ENCODE peak calls at places on chromosomes 12 and 14, in six cellular contexts. P, X, K, N, A and H are unnamed samples.

GRCh38 chr14:101960225-101960624 is 4.1 kb upstream of the DYNC1H1 start:
- DNase-seq in P (peak; percentile 62), X (no peak), K (no peak), N (no peak), A (peak; percentile 32), H (peak; percentile 42)

GRCh38 chr12:131862994-131863710 is 31.3 kb upstream of the ULK1 start:
- DNase-seq in P (no peak), X (no peak), K (no peak), N (no peak), A (no peak), H (peak; percentile 29)

GRCh38 chr12:124939428-124940142 is 25.1 kb upstream of the UBC start:
- DNase-seq in P (peak; percentile 92), X (peak; percentile 95), K (peak; percentile 87), N (peak; percentile 91), A (peak; percentile 99), H (peak; percentile 94)

GRCh38 chr14:83520837-83521236 is 1987.2 kb upstream of the SEL1L start:
- DNase-seq in P (no peak), X (no peak), K (no peak), N (no peak), A (peak; percentile 3), H (peak; percentile 1)

GRCh38 chr12:55932546-55932919 is 1.6 kb downstream of the DGKA start:
- DNase-seq in P (no peak), X (peak; percentile 36), K (no peak), N (peak; percentile 60), A (peak; percentile 40), H (peak; percentile 57)

GRCh38 chr14:34766060-34766459 is 51.7 kb upstream of the CFL2 start:
- DNase-seq in P (no peak), X (no peak), K (no peak), N (no peak), A (no peak), H (no peak)

GRCh38 chr12:110733089-110733715 is 9.5 kb downstream of the PPP1CC start:
- DNase-seq in P (no peak), X (no peak), K (no peak), N (no peak), A (peak; percentile 77), H (peak; percentile 76)

GRCh38 chr12:26636710-26637328 is 196.2 kb downstream of the ITPR2 start:
- DNase-seq in P (no peak), X (no peak), K (no peak), N (no peak), A (peak; percentile 69), H (peak; percentile 73)

GRCh38 chr12:66279127-66279712 is 23.1 kb upstream of the HELB start:
- DNase-seq in P (no peak), X (no peak), K (no peak), N (peak; percentile 58), A (peak; percentile 31), H (peak; percentile 54)

GRCh38 chr12:65490193-65490592 is 211.7 kb downstream of the MSRB3 start:
- DNase-seq in P (no peak), X (no peak), K (no peak), N (no peak), A (peak; percentile 33), H (peak; percentile 44)

GRCh38 chr14:105204206-105204930 is 23.3 kb upstream of the NUDT14 start:
- DNase-seq in P (no peak), X (no peak), K (no peak), N (no peak), A (peak; percentile 29), H (no peak)

GRCh38 chr12:39287817-39288216 is 155.1 kb downstream of the KIF21A start:
- DNase-seq in P (no peak), X (no peak), K (no peak), N (no peak), A (no peak), H (no peak)

GRCh38 chr12:79415754-79416435 is 274.9 kb downstream of the PAWR start:
- DNase-seq in P (no peak), X (no peak), K (no peak), N (no peak), A (peak; percentile 52), H (peak; percentile 40)

GRCh38 chr12:51943346-51943745 is 8.2 kb upstream of the ACVR1B start:
- DNase-seq in P (no peak), X (no peak), K (no peak), N (no peak), A (no peak), H (no peak)

GRCh38 chr14:71202881-71203280 is 295.6 kb downstream of the PCNX1 start:
- DNase-seq in P (no peak), X (no peak), K (no peak), N (no peak), A (peak; percentile 17), H (peak; percentile 64)

GRCh38 chr14:75259510-75259855 is 19.1 kb upstream of the FOS start:
- DNase-seq in P (no peak), X (no peak), K (no peak), N (no peak), A (peak; percentile 62), H (no peak)

GRCh38 chr14:51604078-51604477 is 47.6 kb upstream of the FRMD6 start:
- DNase-seq in P (no peak), X (no peak), K (no peak), N (no peak), A (peak; percentile 98), H (peak; percentile 92)

GRCh38 chr14:104096751-104097700 is 11.5 kb downstream of the ASPG start:
- DNase-seq in P (no peak), X (no peak), K (no peak), N (no peak), A (no peak), H (no peak)

GRCh38 chr14:81811705-81812269 is 278.1 kb upstream of the SEL1L start:
- DNase-seq in P (no peak), X (no peak), K (no peak), N (no peak), A (no peak), H (no peak)

GRCh38 chr14:68627050-68627867 is 165.6 kb downstream of the ZFP36L1 start:
- DNase-seq in P (peak; percentile 90), X (peak; percentile 21), K (no peak), N (no peak), A (no peak), H (no peak)

GRCh38 chr12:87661770-87662402 is 367.3 kb downstream of the C12orf50 start:
- DNase-seq in P (no peak), X (no peak), K (no peak), N (no peak), A (peak; percentile 40), H (no peak)

GRCh38 chr12:39553476-39553875 is 66.1 kb downstream of the ABCD2 start:
- DNase-seq in P (no peak), X (no peak), K (no peak), N (no peak), A (no peak), H (no peak)

DNA sequence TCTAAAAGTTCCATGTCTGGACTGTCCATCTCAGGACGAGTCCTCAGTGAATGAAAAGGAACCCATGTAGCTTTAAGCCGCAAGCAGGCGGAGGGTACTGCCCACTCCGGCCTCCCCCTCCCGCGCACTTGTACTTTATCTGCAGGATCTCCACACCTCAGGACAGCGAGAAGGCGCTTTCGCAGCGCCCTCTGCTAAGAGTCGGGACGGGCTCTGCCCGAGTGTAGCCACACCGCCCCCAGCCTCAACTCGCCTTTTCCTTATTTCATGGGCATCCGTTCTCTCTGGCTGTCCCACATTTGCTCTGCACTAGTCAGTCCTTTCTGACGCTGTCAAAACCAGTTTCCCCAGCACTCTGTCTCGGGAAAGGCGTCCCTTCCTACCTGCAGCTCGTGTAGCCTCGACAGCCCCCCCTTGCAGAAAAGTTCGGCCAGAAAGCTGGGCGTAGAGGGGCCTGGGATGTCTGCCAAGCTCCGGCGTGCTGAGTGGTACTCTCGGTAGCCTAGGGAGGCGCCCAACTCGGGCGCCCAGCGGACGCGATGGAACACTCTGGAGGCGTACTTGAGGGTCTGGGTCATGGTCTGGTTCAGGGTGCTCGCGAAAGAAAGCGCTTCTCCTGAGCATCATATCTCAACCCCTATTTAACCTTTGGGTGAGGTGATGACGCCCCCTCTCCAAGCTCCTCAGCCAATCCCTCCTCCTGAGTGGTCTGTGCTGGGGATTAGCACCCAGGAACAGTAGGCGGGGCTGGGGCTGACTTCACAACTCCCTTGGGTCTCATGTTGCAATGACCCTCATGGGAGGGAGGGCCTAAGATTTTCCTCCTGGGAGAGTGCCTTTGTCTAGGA is at the start of gene CYP27B1:
- DNase-seq in P (peak; percentile 70), X (no peak), K (no peak), N (no peak), A (peak; percentile 16), H (peak; percentile 47)
- H3K4me3 ChIP-seq in P (peak within 1 kb of the TSS; percentile 26), X (no peak within 1 kb of the TSS), K (no peak within 1 kb of the TSS), N (peak within 1 kb of the TSS; percentile 60), A (peak within 1 kb of the TSS; percentile 40), H (peak within 1 kb of the TSS; percentile 37)

GRCh38 chr12:6032726-6033125 is 87.7 kb upstream of the ANO2 start:
- DNase-seq in P (peak; percentile 9), X (no peak), K (no peak), N (no peak), A (no peak), H (no peak)
- H3K4me3 ChIP-seq in P (no peak overlapping the region), X (no peak overlapping the region), K (no peak overlapping the region), N (no peak overlapping the region), A (no peak overlapping the region), H (no peak overlapping the region)

DNA sequence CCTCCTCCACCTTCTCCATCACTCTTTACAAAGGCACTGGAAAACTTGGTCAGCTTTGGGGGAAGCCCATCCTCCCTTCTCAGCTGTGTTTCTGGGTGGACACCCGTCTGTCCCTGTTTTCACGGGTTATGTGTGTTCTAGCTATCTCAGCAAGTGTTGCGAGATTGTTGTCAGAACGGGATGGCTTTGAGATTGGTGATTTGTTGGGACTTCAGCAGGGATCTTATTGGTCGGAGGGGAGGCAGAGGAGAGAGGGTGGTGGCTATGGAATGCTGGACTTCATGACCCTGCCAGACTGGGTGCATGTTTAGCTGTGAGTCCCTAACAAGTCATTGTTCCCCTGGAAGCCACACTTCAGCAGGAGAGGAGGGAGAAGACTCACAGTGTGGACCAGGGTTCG is 2.1 kb downstream of the USP5 start:
- DNase-seq in P (no peak), X (no peak), K (no peak), N (no peak), A (no peak), H (no peak)
- H3K4me3 ChIP-seq in P (no peak overlapping the region), X (no peak overlapping the region), K (no peak overlapping the region), N (no peak overlapping the region), A (peak overlapping the region; percentile 25), H (no peak overlapping the region)

GRCh38 chr12:62005615-62006014 is 254.6 kb upstream of the USP15 start:
- DNase-seq in P (no peak), X (no peak), K (no peak), N (no peak), A (no peak), H (no peak)

GRCh38 chr12:62008703-62009102 is 251.5 kb upstream of the USP15 start:
- DNase-seq in P (no peak), X (no peak), K (no peak), N (no peak), A (no peak), H (no peak)

GRCh38 chr12:62003217-62003616 is 257.0 kb upstream of the USP15 start:
- DNase-seq in P (no peak), X (no peak), K (no peak), N (no peak), A (no peak), H (no peak)

GRCh38 chr12:62009445-62009844 is 250.8 kb upstream of the USP15 start:
- DNase-seq in P (no peak), X (no peak), K (no peak), N (no peak), A (no peak), H (no peak)

GRCh38 chr12:62006076-62006732 is 254.0 kb upstream of the USP15 start:
- DNase-seq in P (no peak), X (peak; percentile 50), K (no peak), N (peak; percentile 3), A (peak; percentile 42), H (peak; percentile 55)
- H3K4me3 ChIP-seq in P (no peak overlapping the region), X (no peak overlapping the region), K (no peak overlapping the region), N (no peak overlapping the region), A (no peak overlapping the region), H (no peak overlapping the region)